ENCODE peak calls at places on chromosome 14, in eight cellular contexts. J is GOT3; D is islet precursor cell; O is HEK293T; X is NCI-H1436; A is NAMALWA; V is stimulated activated CD8-positive, alpha-beta memory T cell treated with anti-CD3 and anti-CD28 coated beads, Interleukin-4, amount 100 ng/mL, for 4 hours; U is endodermal cell. Q is an unnamed sample.

GRCh38 chr14:53331921-53332320 is 178.8 kb upstream of the DDHD1 start:
- DNase-seq in V (no peak), X (no peak), A (no peak), J (no peak), O (no peak), D (no peak), U (no peak), Q (no peak)

GRCh38 chr14:104155513-104155912 is 17.1 kb downstream of the KIF26A start:
- DNase-seq in O (no peak), J (no peak), U (no peak), X (no peak), V (no peak), D (no peak), A (no peak), Q (no peak)

GRCh38 chr14:24941719-24942118 is 108.2 kb downstream of the STXBP6 start:
- DNase-seq in V (no peak), D (no peak), J (no peak), A (peak), U (no peak), X (peak), O (no peak), Q (no peak)

GRCh38 chr14:69716483-69717187 is 50.3 kb upstream of the SRSF5 start:
- DNase-seq in X (no peak), D (no peak), J (peak), A (no peak), U (no peak), O (no peak), V (no peak), Q (peak)

GRCh38 chr14:72701610-72702009 is 192.3 kb downstream of the DPF3 start:
- DNase-seq in U (peak), O (no peak), J (no peak), A (no peak), X (no peak), D (no peak), V (no peak), Q (no peak)

GRCh38 chr14:92259613-92260357 is 63.2 kb upstream of the SLC24A4 start:
- DNase-seq in U (no peak), X (no peak), J (no peak), D (no peak), V (no peak), A (peak), O (no peak), Q (no peak)

GRCh38 chr14:93031505-93032300 is 84.0 kb downstream of the ITPK1 start:
- DNase-seq in U (no peak), J (no peak), V (no peak), O (no peak), X (no peak), A (no peak), D (no peak), Q (no peak)

GRCh38 chr14:70188608-70189540 is at the start of gene SLC8A3:
- DNase-seq in X (no peak), V (no peak), U (peak), A (no peak), D (peak), J (no peak), O (peak), Q (peak)

GRCh38 chr14:68762944-68763831 is 29.7 kb downstream of the ZFP36L1 start:
- DNase-seq in J (no peak), V (no peak), A (no peak), X (no peak), D (peak), U (peak), O (peak), Q (peak)

GRCh38 chr14:75427126-75427481 is 718 bp upstream of the JDP2 start:
- DNase-seq in U (peak), O (no peak), D (no peak), V (no peak), X (no peak), A (no peak), J (no peak), Q (no peak)

GRCh38 chr14:39446131-39446744 is 14.0 kb upstream of the FBXO33 start:
- DNase-seq in A (no peak), O (no peak), X (no peak), D (no peak), V (no peak), J (no peak), U (no peak), Q (no peak)

GRCh38 chr14:105436891-105437722 is 17.5 kb downstream of the MTA1 start:
- DNase-seq in V (no peak), D (no peak), O (no peak), J (no peak), X (peak), U (no peak), A (peak), Q (no peak)

GRCh38 chr14:54550514-54550913 is 16.4 kb upstream of the SAMD4A start:
- DNase-seq in J (no peak), U (no peak), X (no peak), A (no peak), O (no peak), V (no peak), D (no peak), Q (no peak)